ENCODE peak calls at places on chromosomes 6 and 20, in four cellular contexts. G, Q, A and O are unnamed samples.

GRCh38 chr6:32086661-32087573 is 22.2 kb downstream of the TNXB start:
- DNase-seq in A (no peak), Q (no peak), G (no peak), O (no peak)

GRCh38 chr6:43432009-43432945 is 4.9 kb downstream of the ABCC10 start:
- DNase-seq in A (no peak), G (no peak), Q (no peak), O (no peak)

GRCh38 chr6:94270040-94270689 is 850.8 kb upstream of the EPHA7 start:
- DNase-seq in A (no peak), Q (no peak), G (no peak), O (no peak)

GRCh38 chr6:18586133-18586532 is 199.0 kb downstream of the RNF144B start:
- DNase-seq in G (no peak), Q (no peak), A (no peak), O (peak; percentile 41)

GRCh38 chr6:155024628-155025027 is 29.5 kb downstream of the TIAM2 start:
- DNase-seq in A (no peak), G (no peak), Q (no peak), O (no peak)

GRCh38 chr20:43938932-43939761 is 24.5 kb downstream of the TOX2 start:
- DNase-seq in G (peak; percentile 59), Q (no peak), A (no peak), O (no peak)

GRCh38 chr6:127300411-127300810 is 33.7 kb downstream of the RNF146 start:
- DNase-seq in G (no peak), A (no peak), Q (no peak), O (no peak)

GRCh38 chr6:125871365-125871764 is 80.6 kb downstream of the NCOA7 start:
- DNase-seq in A (no peak), Q (no peak), G (no peak), O (no peak)

GRCh38 chr6:144266091-144266649 is 19.0 kb upstream of the UTRN start:
- DNase-seq in A (no peak), G (peak; percentile 23), Q (no peak), O (no peak)

GRCh38 chr6:125356888-125357287 is 55.1 kb upstream of the HDDC2 start:
- DNase-seq in G (no peak), A (no peak), Q (no peak), O (no peak)

GRCh38 chr6:25150863-25151262 is 128.3 kb upstream of the CARMIL1 start:
- DNase-seq in Q (no peak), A (no peak), G (no peak), O (no peak)

GRCh38 chr6:13611715-13612114 is 3.4 kb upstream of the NOL7 start:
- DNase-seq in G (no peak), A (no peak), Q (no peak), O (no peak)
- H3K27ac ChIP-seq in G (no peak overlapping the region), A (no peak overlapping the region), Q (peak overlapping the region; percentile 66), O (no peak overlapping the region)

DNA sequence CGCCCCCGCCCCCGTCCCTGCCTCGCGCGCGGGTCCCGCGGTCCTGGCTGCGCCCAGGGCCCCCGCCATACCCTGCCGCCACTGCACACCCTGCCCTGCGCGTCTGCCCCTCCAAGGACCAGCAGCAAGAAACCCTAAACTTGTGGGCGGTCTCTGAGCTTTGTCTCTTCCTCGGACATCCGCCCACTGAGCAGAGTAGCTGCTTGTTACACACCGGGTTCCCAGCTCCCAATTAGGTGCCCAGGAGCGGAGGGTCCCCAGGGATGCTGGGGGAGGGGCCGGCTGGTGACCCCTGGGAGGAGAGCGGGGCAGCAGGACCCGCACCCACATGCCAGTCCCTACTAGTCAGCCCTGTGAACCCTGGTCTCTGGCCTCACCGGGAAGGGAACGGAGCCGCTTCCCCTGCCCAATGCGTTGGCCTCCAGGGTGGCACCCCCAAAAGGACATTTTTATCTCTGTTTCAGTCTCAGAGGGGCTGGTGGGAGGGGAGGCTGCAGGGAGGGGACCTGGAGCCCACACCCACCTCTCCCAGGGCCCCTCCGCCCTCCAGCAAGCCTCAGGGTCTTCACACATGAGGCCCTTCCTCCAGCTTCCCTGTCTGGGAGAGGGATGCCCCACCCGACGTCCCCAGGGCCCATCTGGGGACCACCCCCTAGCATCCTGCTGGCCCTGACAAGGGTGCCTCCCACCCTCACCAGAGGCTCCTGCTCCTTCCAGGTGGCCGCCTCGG is 10.5 kb downstream of the STMN3 start:
- DNase-seq in Q (peak; percentile 8), A (no peak), G (peak; percentile 39), O (peak; percentile 83)
- H3K9ac ChIP-seq in Q (peak overlapping the region; percentile 38), A (no peak overlapping the region), G (peak overlapping the region; percentile 88), O (no peak overlapping the region)

GRCh38 chr6:156851447-156851846 is 74.3 kb downstream of the ARID1B start:
- DNase-seq in G (no peak), Q (no peak), A (no peak), O (no peak)
- H3K27ac ChIP-seq in G (no peak overlapping the region), Q (no peak overlapping the region), A (no peak overlapping the region), O (no peak overlapping the region)

GRCh38 chr6:157468054-157468453 is 87.1 kb downstream of the ZDHHC14 start:
- DNase-seq in G (no peak), A (no peak), Q (no peak), O (no peak)

GRCh38 chr6:157468574-157468973 is 87.6 kb downstream of the ZDHHC14 start:
- DNase-seq in A (no peak), Q (no peak), G (no peak), O (no peak)

GRCh38 chr6:157469378-157469777 is 88.4 kb downstream of the ZDHHC14 start:
- DNase-seq in Q (no peak), G (no peak), A (no peak), O (no peak)

GRCh38 chr6:157464653-157465535 is 83.9 kb downstream of the ZDHHC14 start:
- DNase-seq in Q (no peak), A (no peak), G (no peak), O (no peak)

DNA sequence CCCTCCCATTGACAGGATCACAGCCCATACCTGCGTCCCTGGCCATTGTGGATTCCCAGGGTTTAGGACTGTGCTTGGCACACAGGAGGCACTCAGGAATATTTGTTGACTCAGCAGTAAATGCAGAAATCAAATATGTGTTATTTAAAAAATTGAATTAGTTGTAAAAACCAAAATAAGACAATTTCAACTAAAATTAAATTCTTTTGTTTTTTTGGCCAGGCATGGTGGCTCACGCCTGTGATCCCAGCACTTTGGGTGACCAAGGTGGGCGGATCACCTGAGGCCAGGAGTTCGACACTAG is 85.3 kb downstream of the ZDHHC14 start:
- DNase-seq in A (no peak), G (no peak), Q (no peak), O (no peak)
- H3K9ac ChIP-seq in A (no peak overlapping the region), G (no peak overlapping the region), Q (no peak overlapping the region), O (no peak overlapping the region)

GRCh38 chr20:24673678-24674570 is 204.5 kb downstream of the SYNDIG1 start:
- DNase-seq in Q (no peak), A (no peak), G (no peak), O (peak; percentile 46)

GRCh38 chr20:24670341-24670821 is 201.0 kb downstream of the SYNDIG1 start:
- DNase-seq in G (no peak), Q (no peak), A (no peak), O (peak; percentile 55)

GRCh38 chr20:24670981-24671380 is 201.6 kb downstream of the SYNDIG1 start:
- DNase-seq in G (no peak), Q (no peak), A (no peak), O (peak; percentile 45)

GRCh38 chr20:24672886-24673677 is 203.7 kb downstream of the SYNDIG1 start:
- DNase-seq in Q (no peak), G (no peak), A (no peak), O (peak; percentile 29)

DNA sequence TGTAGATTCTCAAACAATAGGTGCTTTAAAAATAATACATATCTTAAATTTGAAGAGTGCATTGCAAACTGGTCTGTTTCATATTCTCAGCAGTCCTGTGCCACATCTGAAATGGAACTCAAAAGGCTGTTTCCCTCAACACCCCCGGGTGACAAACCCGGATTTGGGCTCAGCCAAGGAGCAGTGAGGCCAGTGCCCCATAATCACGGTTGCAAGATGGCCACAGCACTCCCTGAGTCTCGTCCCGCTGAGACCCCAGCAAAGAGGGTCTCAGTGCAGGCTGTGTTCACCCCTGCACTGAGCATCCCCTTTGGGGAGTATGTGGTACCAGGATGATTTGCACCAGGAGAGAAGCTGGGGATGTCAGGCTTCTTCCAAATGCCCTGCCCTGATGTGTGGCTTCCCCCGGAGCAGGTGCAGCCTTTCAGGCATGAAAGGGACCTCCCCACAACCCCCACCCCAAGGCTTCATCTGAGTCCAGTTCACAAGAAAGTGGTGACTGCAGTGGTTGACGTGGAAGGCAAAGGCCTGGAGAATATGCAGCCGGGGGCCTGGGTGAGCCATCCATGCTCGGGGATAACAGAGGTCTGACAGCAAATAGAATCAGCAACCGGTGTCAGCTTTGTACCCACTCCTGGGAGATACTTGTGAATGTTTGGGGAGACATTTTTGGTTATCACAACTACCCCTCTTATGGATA is 202.9 kb downstream of the SYNDIG1 start:
- DNase-seq in Q (no peak), G (no peak), A (no peak), O (peak; percentile 27)
- H3K27ac ChIP-seq in Q (no peak overlapping the region), G (no peak overlapping the region), A (no peak overlapping the region), O (no peak overlapping the region)

DNA sequence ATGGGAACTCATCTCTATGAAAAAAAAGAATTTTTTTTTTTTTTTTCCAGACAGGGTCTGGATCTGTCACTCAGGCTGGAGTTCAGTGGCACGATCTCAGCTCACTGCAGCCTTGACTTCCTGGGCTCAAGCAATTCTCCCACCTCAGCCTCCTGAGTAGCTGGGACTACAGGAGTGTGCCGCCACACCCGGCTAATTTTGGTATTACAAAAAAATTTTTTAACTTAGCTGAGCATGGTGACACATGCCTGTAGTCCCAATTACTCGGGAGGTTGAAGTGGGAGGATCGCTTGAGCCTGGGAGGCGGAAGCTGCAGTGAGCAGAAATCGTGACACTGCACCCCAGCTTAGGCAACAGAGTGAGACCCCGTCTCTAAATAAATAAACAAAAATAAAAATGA is 7.5 kb downstream of the DEF6 start:
- DNase-seq in Q (no peak), A (no peak), G (no peak), O (no peak)
- H3K9ac ChIP-seq in Q (no peak overlapping the region), A (no peak overlapping the region), G (no peak overlapping the region), O (no peak overlapping the region)